ENCODE peak calls at places on chromosome 4, in eight cellular contexts. X, E, H, T, M, G, W and F are unnamed samples.

GRCh38 chr4:26015133-26015651 is 101.2 kb downstream of the SMIM20 start:
- DNase-seq in X (peak), E (peak), H (no peak), T (no peak), M (no peak), G (peak), W (peak), F (no peak)

GRCh38 chr4:123871351-123871750 is 474.8 kb downstream of the SPRY1 start:
- DNase-seq in X (no peak), E (no peak), H (no peak), T (no peak), M (no peak), G (no peak), W (no peak), F (no peak)

GRCh38 chr4:142091085-142091513 is 454.7 kb downstream of the IL15 start:
- DNase-seq in X (no peak), E (peak), H (no peak), T (no peak), M (no peak), G (peak), W (no peak), F (no peak)

GRCh38 chr4:155818639-155819038 is 47.4 kb downstream of the ASIC5 start:
- DNase-seq in X (no peak), E (no peak), H (no peak), T (no peak), M (no peak), G (peak), W (no peak), F (no peak)

GRCh38 chr4:113452868-113453620 is 308.5 kb downstream of the CAMK2D start:
- DNase-seq in X (no peak), E (no peak), H (no peak), T (no peak), M (no peak), G (peak), W (no peak), F (no peak)

GRCh38 chr4:95107635-95108034 is 349.9 kb downstream of the BMPR1B start:
- DNase-seq in X (peak), E (no peak), H (no peak), T (no peak), M (no peak), G (peak), W (peak), F (no peak)

GRCh38 chr4:4606321-4606720 is 64.5 kb upstream of the STX18 start:
- DNase-seq in X (no peak), E (no peak), H (peak), T (no peak), M (no peak), G (peak), W (no peak), F (no peak)

GRCh38 chr4:189087981-189088380 is 852.7 kb upstream of the FRG1 start:
- DNase-seq in X (no peak), E (no peak), H (no peak), T (no peak), M (no peak), G (no peak), W (no peak), F (no peak)

GRCh38 chr4:7906171-7906581 is 33.5 kb downstream of the AFAP1 start:
- DNase-seq in X (no peak), E (no peak), H (no peak), T (no peak), M (no peak), G (peak), W (no peak), F (no peak)

GRCh38 chr4:82745173-82745842 is 53.3 kb downstream of the SCD5 start:
- DNase-seq in X (peak), E (no peak), H (no peak), T (no peak), M (no peak), G (no peak), W (peak), F (no peak)

GRCh38 chr4:145069361-145069760 is 28.6 kb downstream of the ANAPC10 start:
- DNase-seq in X (no peak), E (no peak), H (no peak), T (no peak), M (no peak), G (peak), W (no peak), F (no peak)
- TF ChIP-seq CTCF in X (no peak), E (no peak), H (no peak), T (no peak), M (no peak), G (no peak), W (no peak), F (no peak)

DNA sequence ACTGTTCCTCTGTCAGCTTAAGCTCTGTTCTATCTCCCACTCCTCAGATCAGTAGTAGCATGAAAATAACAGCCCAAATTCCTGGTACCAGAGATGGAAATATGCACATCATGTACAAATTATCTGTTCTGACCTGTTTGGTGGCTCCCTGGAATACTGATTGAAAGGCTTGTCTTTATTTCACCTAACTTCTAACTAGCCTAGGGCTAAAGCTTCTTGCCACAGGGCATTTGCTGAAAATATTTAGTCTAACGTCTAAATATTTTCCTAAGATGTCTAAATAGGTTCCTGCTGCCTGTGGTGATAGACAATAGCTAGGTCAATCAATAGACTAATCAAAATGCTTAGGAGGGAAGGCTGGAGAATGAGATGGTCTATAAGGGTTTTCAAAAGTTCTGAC is 12.9 kb upstream of the PRMT9 start:
- DNase-seq in X (no peak), E (no peak), H (no peak), T (no peak), M (no peak), G (no peak), W (no peak), F (no peak)
- H3K27ac ChIP-seq in X (no peak), E (no peak), H (no peak), T (no peak), M (no peak), G (no peak), W (no peak), F (no peak)

DNA sequence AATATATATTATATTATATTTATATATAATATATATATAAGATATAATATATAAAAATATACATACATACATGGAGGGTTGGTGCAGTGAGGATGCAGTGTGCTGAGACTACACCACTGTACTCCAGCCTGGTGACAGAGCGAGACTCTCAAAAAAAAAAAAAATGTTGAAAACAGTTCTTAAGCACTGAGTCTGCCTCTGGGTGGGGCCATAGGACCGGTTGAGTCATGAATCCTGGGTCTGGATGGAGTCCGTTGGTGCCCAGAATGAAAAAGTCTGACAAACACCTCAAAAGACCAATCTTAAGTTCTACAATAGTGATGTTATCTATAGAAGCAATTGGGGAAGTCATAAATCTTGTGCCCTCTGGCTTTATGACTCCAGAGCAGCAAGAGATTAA is 70.5 kb downstream of the FGFBP1 start:
- DNase-seq in X (no peak), E (peak), H (peak), T (no peak), M (no peak), G (no peak), W (no peak), F (no peak)
- TF ChIP-seq CTCF in X (no peak), E (no peak), H (peak), T (no peak), M (no peak), G (no peak), W (no peak), F (no peak)

GRCh38 chr4:86089924-86090323 is 269.9 kb downstream of the MAPK10 start:
- DNase-seq in X (no peak), E (no peak), H (peak), T (no peak), M (no peak), G (peak), W (no peak), F (no peak)

GRCh38 chr4:86089053-86089452 is 270.8 kb downstream of the MAPK10 start:
- DNase-seq in X (no peak), E (no peak), H (no peak), T (no peak), M (no peak), G (no peak), W (no peak), F (no peak)

GRCh38 chr4:86096373-86096772 is 263.5 kb downstream of the MAPK10 start:
- DNase-seq in X (no peak), E (no peak), H (no peak), T (no peak), M (no peak), G (no peak), W (no peak), F (no peak)

GRCh38 chr4:86092684-86093083 is 267.2 kb downstream of the MAPK10 start:
- DNase-seq in X (no peak), E (no peak), H (no peak), T (no peak), M (no peak), G (peak), W (no peak), F (no peak)

GRCh38 chr4:86091201-86091600 is 268.7 kb downstream of the MAPK10 start:
- DNase-seq in X (no peak), E (no peak), H (no peak), T (no peak), M (no peak), G (no peak), W (no peak), F (no peak)
- H3K27ac ChIP-seq in X (no peak), E (no peak), H (no peak), T (no peak), M (no peak), G (no peak), W (no peak), F (no peak)

DNA sequence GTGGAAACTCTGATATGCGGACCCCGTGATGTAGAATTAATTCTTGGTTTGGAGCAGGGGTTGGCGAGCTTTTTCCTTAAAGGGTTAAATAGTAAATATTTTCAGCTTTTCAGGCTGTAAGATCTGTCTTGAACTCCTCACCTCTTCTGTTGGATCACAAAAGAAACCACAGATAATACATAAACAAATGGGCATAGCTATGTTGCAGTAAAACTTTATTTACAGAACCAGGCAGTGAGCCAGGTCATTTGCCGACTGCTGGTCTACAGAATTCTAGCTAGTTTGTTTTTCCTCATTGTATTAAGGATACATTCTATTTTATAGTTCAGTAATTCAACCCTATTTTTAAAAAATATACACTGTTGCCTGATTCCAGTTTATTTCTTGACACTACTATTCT is 116.6 kb downstream of the PAPSS1 start:
- DNase-seq in X (no peak), E (no peak), H (no peak), T (no peak), M (no peak), G (peak), W (no peak), F (no peak)
- TF ChIP-seq CTCF in X (no peak), E (no peak), H (no peak), T (no peak), M (no peak), G (no peak), W (no peak), F (no peak)

GRCh38 chr4:531721-532565 is 32.9 kb downstream of the PIGG start:
- DNase-seq in X (no peak), E (no peak), H (no peak), T (no peak), M (no peak), G (no peak), W (no peak), F (no peak)
- H3K27ac ChIP-seq in X (no peak), E (no peak), H (no peak), T (no peak), M (no peak), G (no peak), W (no peak), F (no peak)

GRCh38 chr4:16078195-16078756 is 5.5 kb downstream of the PROM1 start:
- DNase-seq in X (no peak), E (no peak), H (no peak), T (peak), M (no peak), G (no peak), W (no peak), F (no peak)
- TF ChIP-seq CTCF in X (no peak), E (no peak), H (no peak), T (peak), M (no peak), G (no peak), W (no peak), F (no peak)

DNA sequence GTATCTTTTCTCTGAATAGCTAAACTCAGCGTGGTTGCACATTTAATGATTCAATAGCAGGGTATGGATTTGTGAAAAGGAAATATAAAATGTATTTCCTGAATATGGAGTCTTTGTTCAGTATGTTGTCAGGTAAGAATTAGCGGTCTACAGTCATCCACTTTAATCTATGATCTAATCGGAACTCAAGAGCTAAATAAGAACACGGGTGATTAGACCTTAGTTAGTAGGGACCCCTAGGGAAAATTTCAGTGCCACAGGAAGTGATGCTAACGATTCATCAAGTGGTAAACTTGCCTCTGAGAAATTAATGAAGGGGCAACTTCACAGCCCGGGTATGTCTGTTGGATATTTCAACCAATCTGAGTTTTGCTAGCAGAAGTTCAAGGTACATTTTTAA is 47.0 kb downstream of the PCDH7 start:
- DNase-seq in X (no peak), E (no peak), H (no peak), T (no peak), M (no peak), G (no peak), W (no peak), F (no peak)
- H3K27ac ChIP-seq in X (no peak), E (no peak), H (no peak), T (no peak), M (no peak), G (peak), W (no peak), F (no peak)

GRCh38 chr4:165301833-165302232 is 25.6 kb upstream of the MSMO1 start:
- DNase-seq in X (no peak), E (no peak), H (no peak), T (no peak), M (no peak), G (peak), W (no peak), F (no peak)

GRCh38 chr4:165297626-165298025 is 29.8 kb upstream of the MSMO1 start:
- DNase-seq in X (no peak), E (no peak), H (no peak), T (no peak), M (no peak), G (no peak), W (no peak), F (no peak)

GRCh38 chr4:165302658-165303057 is 24.8 kb upstream of the MSMO1 start:
- DNase-seq in X (no peak), E (no peak), H (no peak), T (no peak), M (no peak), G (no peak), W (no peak), F (no peak)

GRCh38 chr4:165294907-165295306 is 32.6 kb upstream of the MSMO1 start:
- DNase-seq in X (no peak), E (no peak), H (no peak), T (no peak), M (no peak), G (no peak), W (no peak), F (no peak)

GRCh38 chr4:165299399-165300060 is 27.9 kb upstream of the MSMO1 start:
- DNase-seq in X (no peak), E (no peak), H (no peak), T (no peak), M (no peak), G (no peak), W (no peak), F (no peak)
- TF ChIP-seq CTCF in X (no peak), E (no peak), H (no peak), T (no peak), M (no peak), G (no peak), W (no peak), F (no peak)